ENCODE peak calls at places on chromosomes 5 and 9, in seven cellular contexts. One of them, this sample, is unnamed. For H3K4me1, the result is how much of the 10 kb centered on the place peaks cover.

GRCh38 chr9:34869390-34869789 is 88.7 kb upstream of the PHF24 start:
- DNase-seq in transverse colon: no peak
- DNase-seq in spleen: no peak
- DNase-seq in sigmoid colon: no peak
- DNase-seq in K562: peak
- DNase-seq in body of pancreas: no peak
- DNase-seq in uterus: no peak
- DNase-seq in this sample: no peak

GRCh38 chr9:135914921-135915320 is 7.6 kb upstream of the CAMSAP1 start:
- DNase-seq in uterus: no peak
- DNase-seq in K562: no peak
- DNase-seq in spleen: peak
- DNase-seq in body of pancreas: no peak
- DNase-seq in transverse colon: no peak
- DNase-seq in sigmoid colon: no peak
- DNase-seq in this sample: no peak

GRCh38 chr5:163565931-163566608 is 60.7 kb downstream of the MAT2B start:
- DNase-seq in body of pancreas: peak
- DNase-seq in spleen: peak
- DNase-seq in uterus: no peak
- DNase-seq in transverse colon: peak
- DNase-seq in K562: no peak
- DNase-seq in sigmoid colon: no peak
- DNase-seq in this sample: peak

GRCh38 chr5:81303563-81303962 is 2.2 kb downstream of the ZCCHC9 start:
- DNase-seq in sigmoid colon: no peak
- DNase-seq in body of pancreas: no peak
- DNase-seq in spleen: no peak
- DNase-seq in uterus: no peak
- DNase-seq in transverse colon: no peak
- DNase-seq in K562: no peak
- DNase-seq in this sample: no peak

GRCh38 chr5:180467989-180468731 is 26.0 kb upstream of the CNOT6 start:
- DNase-seq in sigmoid colon: no peak
- DNase-seq in spleen: no peak
- DNase-seq in transverse colon: no peak
- DNase-seq in uterus: no peak
- DNase-seq in body of pancreas: no peak
- DNase-seq in K562: no peak
- DNase-seq in this sample: no peak

GRCh38 chr5:13640270-13640669 is 304.2 kb downstream of the DNAH5 start:
- DNase-seq in body of pancreas: peak
- DNase-seq in sigmoid colon: no peak
- DNase-seq in spleen: no peak
- DNase-seq in transverse colon: no peak
- DNase-seq in uterus: no peak
- DNase-seq in K562: no peak
- DNase-seq in this sample: no peak

GRCh38 chr5:180807654-180808414 is 5.2 kb upstream of the MGAT1 start:
- DNase-seq in K562: no peak
- DNase-seq in transverse colon: peak
- DNase-seq in body of pancreas: no peak
- DNase-seq in uterus: no peak
- DNase-seq in sigmoid colon: no peak
- DNase-seq in spleen: no peak
- DNase-seq in this sample: no peak

GRCh38 chr5:172451771-172452197 is 2.5 kb downstream of the SH3PXD2B start:
- DNase-seq in K562: no peak
- DNase-seq in spleen: peak
- DNase-seq in uterus: peak
- DNase-seq in body of pancreas: peak
- DNase-seq in transverse colon: peak
- DNase-seq in sigmoid colon: peak
- DNase-seq in this sample: peak

GRCh38 chr9:114110180-114110579 is 11.1 kb upstream of the KIF12 start:
- DNase-seq in body of pancreas: no peak
- DNase-seq in K562: no peak
- DNase-seq in spleen: no peak
- DNase-seq in sigmoid colon: no peak
- DNase-seq in uterus: no peak
- DNase-seq in transverse colon: no peak
- DNase-seq in this sample: no peak

GRCh38 chr9:79651251-79651795 is 79.6 kb downstream of the TLE4 start:
- DNase-seq in spleen: peak
- DNase-seq in uterus: no peak
- DNase-seq in transverse colon: no peak
- DNase-seq in K562: no peak
- DNase-seq in body of pancreas: no peak
- DNase-seq in sigmoid colon: no peak
- DNase-seq in this sample: no peak

GRCh38 chr5:98292496-98292895 is 481.0 kb upstream of the RGMB start:
- DNase-seq in spleen: no peak
- DNase-seq in sigmoid colon: no peak
- DNase-seq in K562: no peak
- DNase-seq in uterus: no peak
- DNase-seq in transverse colon: no peak
- DNase-seq in body of pancreas: no peak
- DNase-seq in this sample: no peak

GRCh38 chr5:60810438-60811085 is 33.5 kb downstream of the ELOVL7 start:
- DNase-seq in body of pancreas: no peak
- DNase-seq in sigmoid colon: no peak
- DNase-seq in spleen: no peak
- DNase-seq in K562: no peak
- DNase-seq in transverse colon: no peak
- DNase-seq in uterus: no peak
- DNase-seq in this sample: no peak

GRCh38 chr5:151570512-151571269 is 20.4 kb downstream of the FAT2 start:
- DNase-seq in transverse colon: no peak
- DNase-seq in uterus: no peak
- DNase-seq in body of pancreas: peak
- DNase-seq in spleen: no peak
- DNase-seq in K562: no peak
- DNase-seq in sigmoid colon: no peak
- DNase-seq in this sample: no peak

GRCh38 chr9:114930063-114930812 is at the start of gene TNFSF8:
- DNase-seq in sigmoid colon: no peak
- DNase-seq in K562: no peak
- DNase-seq in body of pancreas: no peak
- DNase-seq in transverse colon: peak
- DNase-seq in spleen: peak
- DNase-seq in uterus: no peak
- DNase-seq in this sample: no peak

GRCh38 chr9:95264954-95265615 is 52.4 kb downstream of the FANCC start:
- DNase-seq in sigmoid colon: no peak
- DNase-seq in spleen: no peak
- DNase-seq in K562: peak
- DNase-seq in body of pancreas: no peak
- DNase-seq in transverse colon: no peak
- DNase-seq in uterus: no peak
- DNase-seq in this sample: no peak

GRCh38 chr5:158807947-158808346 is 291.8 kb downstream of the EBF1 start:
- DNase-seq in body of pancreas: no peak
- DNase-seq in uterus: no peak
- DNase-seq in sigmoid colon: no peak
- DNase-seq in spleen: no peak
- DNase-seq in K562: peak
- DNase-seq in transverse colon: no peak
- DNase-seq in this sample: no peak

GRCh38 chr9:98045234-98046160 is 11.0 kb upstream of the NANS start:
- DNase-seq in spleen: no peak
- DNase-seq in body of pancreas: no peak
- DNase-seq in uterus: no peak
- DNase-seq in K562: peak
- DNase-seq in sigmoid colon: no peak
- DNase-seq in transverse colon: no peak
- DNase-seq in this sample: no peak

GRCh38 chr9:5869315-5870019 is 21.2 kb upstream of the MLANA start:
- DNase-seq in K562: peak
- DNase-seq in transverse colon: no peak
- DNase-seq in spleen: no peak
- DNase-seq in body of pancreas: no peak
- DNase-seq in sigmoid colon: no peak
- DNase-seq in uterus: no peak
- DNase-seq in this sample: no peak

GRCh38 chr5:1536298-1537165 is 12.8 kb upstream of the LPCAT1 start:
- DNase-seq in K562: no peak
- DNase-seq in body of pancreas: no peak
- DNase-seq in transverse colon: peak
- DNase-seq in spleen: peak
- DNase-seq in uterus: peak
- DNase-seq in sigmoid colon: peak
- DNase-seq in this sample: peak

GRCh38 chr5:422323-423232 is 20.4 kb upstream of the EXOC3 start:
- DNase-seq in transverse colon: no peak
- DNase-seq in uterus: no peak
- DNase-seq in body of pancreas: no peak
- DNase-seq in K562: no peak
- DNase-seq in spleen: no peak
- DNase-seq in sigmoid colon: peak
- DNase-seq in this sample: no peak

GRCh38 chr9:75149841-75150241 is 61.5 kb downstream of the OSTF1 start:
- DNase-seq in body of pancreas: no peak
- DNase-seq in spleen: no peak
- DNase-seq in uterus: no peak
- DNase-seq in sigmoid colon: no peak
- DNase-seq in K562: no peak
- DNase-seq in transverse colon: no peak
- DNase-seq in this sample: no peak

GRCh38 chr9:130662099-130662926 is 2.1 kb upstream of the PRDM12 start:
- DNase-seq in K562: no peak
- DNase-seq in body of pancreas: no peak
- DNase-seq in sigmoid colon: no peak
- DNase-seq in uterus: no peak
- DNase-seq in spleen: no peak
- DNase-seq in transverse colon: no peak
- DNase-seq in this sample: no peak

GRCh38 chr9:130660683-130661460 is 3.5 kb upstream of the PRDM12 start:
- DNase-seq in transverse colon: no peak
- DNase-seq in spleen: no peak
- DNase-seq in sigmoid colon: no peak
- DNase-seq in K562: no peak
- DNase-seq in uterus: no peak
- DNase-seq in body of pancreas: no peak
- DNase-seq in this sample: no peak

GRCh38 chr9:130660326-130660682 is 4.1 kb upstream of the PRDM12 start:
- DNase-seq in uterus: no peak
- DNase-seq in transverse colon: no peak
- DNase-seq in sigmoid colon: no peak
- DNase-seq in K562: no peak
- DNase-seq in spleen: no peak
- DNase-seq in body of pancreas: no peak
- DNase-seq in this sample: no peak

GRCh38 chr9:130662927-130663257 is 1.5 kb upstream of the PRDM12 start:
- DNase-seq in body of pancreas: no peak
- DNase-seq in uterus: no peak
- DNase-seq in K562: no peak
- DNase-seq in sigmoid colon: no peak
- DNase-seq in transverse colon: no peak
- DNase-seq in spleen: no peak
- DNase-seq in this sample: no peak

GRCh38 chr9:130661461-130662098 is 2.8 kb upstream of the PRDM12 start:
- DNase-seq in uterus: no peak
- DNase-seq in transverse colon: no peak
- DNase-seq in sigmoid colon: no peak
- DNase-seq in spleen: no peak
- DNase-seq in body of pancreas: no peak
- DNase-seq in K562: no peak
- DNase-seq in this sample: no peak
- H3K4me1 ChIP-seq in uterus: under half
- H3K4me1 ChIP-seq in transverse colon: half or more
- H3K4me1 ChIP-seq in sigmoid colon: under half
- H3K4me1 ChIP-seq in spleen: half or more
- H3K4me1 ChIP-seq in body of pancreas: half or more
- H3K4me1 ChIP-seq in K562: under half
- H3K4me1 ChIP-seq in this sample: under half

GRCh38 chr9:129408535-129409215 is 212.2 kb downstream of the C9orf50 start:
- DNase-seq in transverse colon: no peak
- DNase-seq in sigmoid colon: no peak
- DNase-seq in body of pancreas: peak
- DNase-seq in K562: peak
- DNase-seq in spleen: peak
- DNase-seq in uterus: no peak
- DNase-seq in this sample: no peak
- TF ChIP-seq POLR2A in transverse colon: no peak
- TF ChIP-seq POLR2A in sigmoid colon: no peak
- TF ChIP-seq POLR2A in body of pancreas: no peak
- TF ChIP-seq POLR2A in K562: no peak
- TF ChIP-seq POLR2A in spleen: no peak
- TF ChIP-seq POLR2A in uterus: no peak
- TF ChIP-seq POLR2A in this sample: no peak

DNA sequence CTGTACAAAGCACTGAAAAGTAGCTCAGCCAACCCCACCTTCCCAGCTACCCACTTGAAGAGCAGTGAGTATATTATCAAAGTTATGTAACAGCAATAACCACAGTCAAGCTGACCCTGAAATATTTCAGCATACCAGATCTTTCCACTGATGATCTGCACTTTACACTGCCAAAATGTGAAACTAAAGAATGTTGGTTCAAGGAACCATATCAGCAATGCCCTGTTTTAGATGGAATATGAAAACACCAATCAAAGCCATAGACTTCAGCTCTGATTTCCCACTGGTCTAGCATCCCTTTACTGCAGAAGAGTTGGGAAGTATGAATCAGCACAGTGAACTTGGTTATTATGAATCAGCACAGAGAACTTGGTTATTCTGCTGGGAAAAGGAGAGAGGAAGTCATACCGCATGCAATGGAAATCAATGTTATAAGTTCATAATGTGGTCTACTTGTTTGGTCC is 20.0 kb downstream of the CEMIP2 start:
- DNase-seq in spleen: no peak
- DNase-seq in transverse colon: no peak
- DNase-seq in uterus: no peak
- DNase-seq in sigmoid colon: no peak
- DNase-seq in body of pancreas: no peak
- DNase-seq in K562: no peak
- DNase-seq in this sample: no peak
- H3K27ac ChIP-seq in spleen: no peak
- H3K27ac ChIP-seq in transverse colon: no peak
- H3K27ac ChIP-seq in uterus: no peak
- H3K27ac ChIP-seq in sigmoid colon: no peak
- H3K27ac ChIP-seq in body of pancreas: no peak
- H3K27ac ChIP-seq in K562: no peak
- H3K27ac ChIP-seq in this sample: no peak

DNA sequence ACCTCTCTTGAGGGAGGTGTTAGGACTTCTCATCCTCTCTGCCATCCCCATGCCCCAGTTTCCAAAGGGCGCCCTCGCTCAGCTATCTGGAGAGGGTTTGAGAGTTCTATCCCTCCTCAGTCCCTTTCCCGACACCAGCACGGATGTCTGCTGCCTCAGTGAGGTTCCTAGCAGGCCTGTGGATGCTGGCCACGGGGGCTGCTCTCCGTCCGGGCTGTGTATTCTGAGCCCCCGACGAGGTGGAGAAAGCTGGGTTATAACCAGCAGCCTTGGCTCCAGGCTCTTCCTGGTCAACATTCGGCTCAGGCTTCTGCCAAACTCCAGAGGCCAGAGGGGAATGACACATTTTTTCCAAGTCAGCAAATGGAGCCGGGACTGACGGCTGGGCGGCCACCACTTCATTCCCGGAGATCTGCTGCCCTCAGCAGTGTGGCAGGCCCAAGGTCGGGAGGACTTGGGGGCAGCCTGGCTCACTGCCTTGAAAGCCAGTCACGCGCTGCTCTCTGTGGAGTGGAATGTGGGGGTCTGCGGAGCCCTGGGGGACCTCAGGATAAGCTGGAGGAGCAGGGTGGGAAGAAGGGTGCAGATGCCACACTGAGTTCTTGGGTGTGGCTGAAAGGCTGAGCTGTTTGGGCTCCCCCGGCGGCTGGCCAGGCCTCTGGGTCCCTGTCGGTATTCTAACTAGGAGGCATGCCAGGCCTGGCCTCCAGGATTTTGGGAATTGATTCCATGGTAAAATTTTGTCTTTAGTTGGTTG is 27.4 kb downstream of the PTPA start:
- DNase-seq in spleen: peak
- DNase-seq in transverse colon: peak
- DNase-seq in body of pancreas: peak
- DNase-seq in K562: no peak
- DNase-seq in sigmoid colon: peak
- DNase-seq in uterus: peak
- DNase-seq in this sample: peak
- H3K4me1 ChIP-seq in spleen: half or more
- H3K4me1 ChIP-seq in transverse colon: half or more
- H3K4me1 ChIP-seq in body of pancreas: half or more
- H3K4me1 ChIP-seq in K562: under half
- H3K4me1 ChIP-seq in sigmoid colon: under half
- H3K4me1 ChIP-seq in uterus: under half
- H3K4me1 ChIP-seq in this sample: half or more